ENCODE peak calls at places on chromosomes 7 and 10, in eight cellular contexts. I is HuH-7.5; Y is transverse colon; V is cardiac fibroblast; P is KBM-7; X is activated CD4-positive, alpha-beta memory T cell treated with anti-CD3 and anti-CD28 coated beads for 36 hours; W is A549; T is LoVo. O is an unnamed sample.

GRCh38 chr7:20310963-20311742 is 19.5 kb upstream of the ITGB8 start:
- DNase-seq in Y (no peak), I (no peak), X (no peak), V (peak), W (peak), T (peak), P (peak), O (no peak)

GRCh38 chr7:107564553-107565298 is 955 bp downstream of the DUS4L start:
- DNase-seq in P (no peak), Y (no peak), W (peak), I (no peak), T (peak), X (no peak), V (peak), O (no peak)

GRCh38 chr10:97102441-97102840 is 83.3 kb downstream of the SLIT1 start:
- DNase-seq in W (no peak), P (no peak), Y (no peak), X (no peak), T (no peak), V (no peak), I (no peak), O (no peak)

GRCh38 chr7:34011711-34012110 is 106.4 kb downstream of the BMPER start:
- DNase-seq in I (no peak), X (no peak), Y (no peak), V (peak), T (no peak), W (no peak), P (no peak), O (no peak)

GRCh38 chr10:49606981-49607535 is 3.1 kb upstream of the SLC18A3 start:
- DNase-seq in Y (peak), V (peak), I (peak), T (peak), W (peak), P (peak), X (peak), O (peak)

GRCh38 chr10:124230586-124231187 is 137.3 kb upstream of the CHST15 start:
- DNase-seq in V (no peak), T (no peak), P (no peak), I (no peak), X (no peak), Y (no peak), W (no peak), O (no peak)

GRCh38 chr7:22821702-22822485 is 755 bp downstream of the TOMM7 start:
- DNase-seq in T (peak), Y (no peak), X (peak), P (peak), I (no peak), W (no peak), V (peak), O (no peak)

GRCh38 chr7:113809591-113809990 is 109.2 kb downstream of the PPP1R3A start:
- DNase-seq in Y (no peak), W (no peak), P (no peak), I (no peak), T (no peak), V (no peak), X (no peak), O (no peak)

GRCh38 chr10:8722835-8723234 is 668.3 kb downstream of the GATA3 start:
- DNase-seq in Y (no peak), V (no peak), T (no peak), X (no peak), W (no peak), P (no peak), I (no peak), O (no peak)

GRCh38 chr7:15378494-15378893 is 183.3 kb downstream of the AGMO start:
- DNase-seq in V (no peak), W (no peak), P (no peak), T (no peak), Y (no peak), X (no peak), I (no peak), O (no peak)

GRCh38 chr7:131774419-131775220 is 218.2 kb upstream of the PODXL start:
- DNase-seq in I (no peak), X (no peak), Y (no peak), W (no peak), P (no peak), T (no peak), V (no peak), O (no peak)

GRCh38 chr7:32094516-32094915 is 24.3 kb upstream of the PDE1C start:
- DNase-seq in I (no peak), W (no peak), P (no peak), T (no peak), X (no peak), V (no peak), Y (no peak), O (no peak)

GRCh38 chr7:79050592-79050991 is 402.9 kb downstream of the MAGI2 start:
- DNase-seq in W (no peak), Y (no peak), V (peak), I (no peak), P (no peak), T (no peak), X (no peak), O (no peak)

GRCh38 chr7:28708033-28708451 is 250.1 kb downstream of the TRIL start:
- DNase-seq in I (no peak), V (peak), W (no peak), X (no peak), P (no peak), Y (no peak), T (no peak), O (no peak)

GRCh38 chr10:42887734-42888503 is 105.3 kb downstream of the BMS1 start:
- DNase-seq in W (no peak), V (no peak), I (no peak), Y (no peak), T (no peak), P (no peak), X (no peak), O (no peak)

GRCh38 chr10:123354521-123354920 is 200.3 kb downstream of the BUB3 start:
- DNase-seq in X (no peak), V (no peak), T (no peak), I (no peak), P (no peak), W (no peak), Y (no peak), O (no peak)

GRCh38 chr10:10605551-10606081 is 412.1 kb upstream of the CELF2 start:
- DNase-seq in V (peak), P (no peak), I (no peak), T (no peak), Y (peak), X (no peak), W (no peak), O (no peak)

GRCh38 chr7:151704969-151705743 is 171.8 kb downstream of the PRKAG2 start:
- DNase-seq in V (no peak), I (no peak), W (no peak), X (no peak), T (no peak), P (no peak), Y (no peak), O (no peak)

GRCh38 chr7:94276046-94276445 is 118.6 kb upstream of the COL1A2 start:
- DNase-seq in P (no peak), X (no peak), I (no peak), T (no peak), Y (no peak), W (no peak), V (no peak), O (no peak)

GRCh38 chr10:86287966-86288579 is 78.5 kb downstream of the GRID1 start:
- DNase-seq in Y (no peak), V (no peak), I (no peak), P (no peak), T (no peak), X (no peak), W (no peak), O (peak)

GRCh38 chr10:12419279-12419847 is 70.0 kb downstream of the CAMK1D start:
- DNase-seq in Y (no peak), T (peak), V (peak), I (no peak), P (peak), X (peak), W (peak), O (peak)

O was measured in posterior vena cava.